ENCODE peak calls at places on chromosomes 12 and 14, in ten cellular contexts. T is effector memory CD4-positive, alpha-beta T cell; B is head of caudate nucleus; M is SK-MEL-5; G is A549; X is activated naive CD8-positive, alpha-beta T cell treated with anti-CD3 and anti-CD28 coated beads, Interleukin-2, amount 50 U/mL, for 16 hours; E is WERI-Rb-1; K is globus pallidus; H is stimulated activated CD4-positive, alpha-beta T cell treated with anti-CD3 and anti-CD28 coated beads, Interleukin-4, amount 100 ng/mL, for 4 hours; J is NCI-H345. V is an unnamed sample.

GRCh38 chr14:92930737-92931602 is 8.0 kb downstream of the CHGA start:
- DNase-seq in B (no peak), H (no peak), M (no peak), E (no peak), K (no peak), T (no peak), J (no peak), G (no peak), X (no peak), V (no peak)

GRCh38 chr12:53047221-53048032 is 2.4 kb upstream of the TNS2 start:
- DNase-seq in X (peak), M (peak), E (peak), B (peak), G (peak), J (peak), H (peak), K (peak), T (peak), V (peak)

GRCh38 chr14:81632162-81632561 is 98.5 kb upstream of the SEL1L start:
- DNase-seq in H (no peak), G (no peak), T (no peak), K (no peak), E (no peak), B (no peak), J (no peak), M (no peak), X (no peak), V (no peak)

GRCh38 chr12:49027846-49028245 is 9.3 kb upstream of the PRKAG1 start:
- DNase-seq in G (no peak), M (no peak), J (no peak), T (no peak), X (no peak), E (no peak), B (no peak), H (no peak), K (no peak), V (no peak)

GRCh38 chr12:118187746-118188390 is 51.9 kb downstream of the PEBP1 start:
- DNase-seq in G (no peak), J (no peak), H (no peak), B (no peak), M (peak), T (no peak), X (no peak), E (no peak), K (peak), V (no peak)

GRCh38 chr12:45284096-45284901 is 68.4 kb downstream of the ANO6 start:
- DNase-seq in K (no peak), J (no peak), H (no peak), X (no peak), G (peak), T (no peak), M (no peak), B (no peak), E (peak), V (no peak)

GRCh38 chr12:116498471-116498870 is 60.7 kb upstream of the MAP1LC3B2 start:
- DNase-seq in H (no peak), M (no peak), K (no peak), X (no peak), B (no peak), T (no peak), G (no peak), J (no peak), E (no peak), V (no peak)

GRCh38 chr12:77062846-77063461 is 2.4 kb downstream of the E2F7 start:
- DNase-seq in B (no peak), G (no peak), J (no peak), X (no peak), K (no peak), E (no peak), M (peak), T (no peak), H (no peak), V (no peak)

GRCh38 chr12:26000883-26001282 is 42.4 kb downstream of the RASSF8 start:
- DNase-seq in E (no peak), J (no peak), B (no peak), M (no peak), X (no peak), K (no peak), H (no peak), T (no peak), G (no peak), V (no peak)

GRCh38 chr12:42834062-42834461 is 244.5 kb upstream of the PRICKLE1 start:
- DNase-seq in T (no peak), K (no peak), M (no peak), J (no peak), B (no peak), X (no peak), G (no peak), H (no peak), E (no peak), V (no peak)

GRCh38 chr14:101820283-101820798 is 58.8 kb downstream of the PPP2R5C start:
- DNase-seq in B (no peak), X (no peak), M (no peak), G (no peak), T (no peak), H (peak), J (no peak), E (no peak), K (no peak), V (peak)

GRCh38 chr14:29927596-29928341 is at the start of gene PRKD1:
- DNase-seq in X (no peak), M (peak), B (peak), G (peak), T (no peak), E (peak), H (no peak), K (peak), J (peak), V (no peak)

GRCh38 chr12:120909633-120910318 is 5.6 kb upstream of the SPPL3 start:
- DNase-seq in K (no peak), X (no peak), H (no peak), T (no peak), B (no peak), M (no peak), G (no peak), E (no peak), J (no peak), V (no peak)

GRCh38 chr12:49823951-49824350 is 4.3 kb downstream of the NCKAP5L start:
- DNase-seq in M (no peak), J (no peak), H (no peak), X (no peak), T (no peak), G (no peak), K (no peak), E (peak), B (no peak), V (no peak)

GRCh38 chr12:105559292-105559691 is 228.8 kb downstream of the C12orf75 start:
- DNase-seq in E (no peak), G (no peak), J (no peak), T (no peak), X (no peak), H (no peak), B (no peak), M (no peak), K (no peak), V (no peak)